ENCODE peak calls at places on chromosome 10, in five cellular contexts. O is MM.1S, I is SK-N-MC, H is T1000, E is RPMI7951. N is an unnamed sample.

GRCh38 chr10:96660297-96660696 is 60.0 kb downstream of the PIK3AP1 start:
- DNase-seq in O (no peak), I (no peak), H (no peak), E (no peak), N (no peak)

GRCh38 chr10:83012866-83013265 is 1126.4 kb upstream of the GHITM start:
- DNase-seq in O (no peak), I (no peak), H (peak), E (peak), N (no peak)

GRCh38 chr10:21364196-21365114 is 161.0 kb downstream of the SKIDA1 start:
- DNase-seq in O (no peak), I (no peak), H (peak), E (peak), N (no peak)

GRCh38 chr10:76209135-76209534 is 777.7 kb downstream of the LRMDA start:
- DNase-seq in O (no peak), I (no peak), H (no peak), E (peak), N (no peak)

GRCh38 chr10:18793951-18794350 is 134.7 kb downstream of the ARL5B start:
- DNase-seq in O (peak), I (peak), H (no peak), E (peak), N (no peak)

GRCh38 chr10:33722067-33722466 is 387.6 kb upstream of the NRP1 start:
- DNase-seq in O (no peak), I (no peak), H (no peak), E (peak), N (no peak)

GRCh38 chr10:96829029-96829773 is 2.9 kb upstream of the LCOR start:
- DNase-seq in O (no peak), I (no peak), H (no peak), E (no peak), N (no peak)

GRCh38 chr10:124074471-124075109 is 18.8 kb downstream of the CHST15 start:
- DNase-seq in O (peak), I (no peak), H (no peak), E (no peak), N (no peak)

GRCh38 chr10:77626266-77626935 is 11.2 kb downstream of the KCNMA1 start:
- DNase-seq in O (no peak), I (no peak), H (no peak), E (peak), N (no peak)

GRCh38 chr10:58993480-58994221 is 182.8 kb upstream of the PHYHIPL start:
- DNase-seq in O (no peak), I (no peak), H (no peak), E (no peak), N (no peak)

GRCh38 chr10:62016477-62017140 is 115.1 kb downstream of the ARID5B start:
- DNase-seq in O (no peak), I (no peak), H (no peak), E (no peak), N (no peak)

GRCh38 chr10:92544296-92544695 is 29.6 kb downstream of the IDE start:
- DNase-seq in O (no peak), I (peak), H (no peak), E (peak), N (no peak)

GRCh38 chr10:101938316-101939272 is 95.0 kb upstream of the KCNIP2 start:
- DNase-seq in O (no peak), I (no peak), H (no peak), E (peak), N (no peak)

GRCh38 chr10:99285846-99286245 is 43.3 kb upstream of the CNNM1 start:
- DNase-seq in O (no peak), I (no peak), H (no peak), E (peak), N (no peak)

N was measured in thyroid gland.